ENCODE peak calls at places on chromosomes 1 and 21, in four cellular contexts. One of them, this sample, is unnamed.

GRCh38 chr1:230574502-230574901 is 67.8 kb upstream of the COG2 start:
- DNase-seq in psoas muscle: no peak
- DNase-seq in A549: no peak
- DNase-seq in CD8-positive, alpha-beta memory T cell: no peak
- DNase-seq in this sample: no peak

GRCh38 chr21:42524341-42525227 is 10.9 kb downstream of the SLC37A1 start:
- DNase-seq in CD8-positive, alpha-beta memory T cell: peak; percentile 62
- DNase-seq in A549: no peak
- DNase-seq in psoas muscle: peak; percentile 67
- DNase-seq in this sample: no peak

GRCh38 chr1:24048205-24048869 is 63.6 kb downstream of the MYOM3 start:
- DNase-seq in psoas muscle: no peak
- DNase-seq in CD8-positive, alpha-beta memory T cell: no peak
- DNase-seq in A549: no peak
- DNase-seq in this sample: no peak

GRCh38 chr1:226624526-226624925 is 76.0 kb downstream of the STUM start:
- DNase-seq in psoas muscle: no peak
- DNase-seq in CD8-positive, alpha-beta memory T cell: no peak
- DNase-seq in A549: no peak
- DNase-seq in this sample: no peak

GRCh38 chr1:227945891-227946623 is 1.7 kb downstream of the WNT9A start:
- DNase-seq in A549: peak; percentile 63
- DNase-seq in psoas muscle: peak; percentile 87
- DNase-seq in CD8-positive, alpha-beta memory T cell: no peak
- DNase-seq in this sample: no peak

GRCh38 chr1:84435159-84435558 is 36.9 kb downstream of the DNASE2B start:
- DNase-seq in psoas muscle: no peak
- DNase-seq in CD8-positive, alpha-beta memory T cell: peak; percentile 44
- DNase-seq in A549: no peak
- DNase-seq in this sample: peak; percentile 47

GRCh38 chr1:31382379-31382989 is 9.6 kb upstream of the FABP3 start:
- DNase-seq in psoas muscle: no peak
- DNase-seq in A549: no peak
- DNase-seq in CD8-positive, alpha-beta memory T cell: no peak
- DNase-seq in this sample: no peak

GRCh38 chr1:230301322-230301721 is 124.8 kb downstream of the PGBD5 start:
- DNase-seq in A549: no peak
- DNase-seq in psoas muscle: no peak
- DNase-seq in CD8-positive, alpha-beta memory T cell: no peak
- DNase-seq in this sample: no peak

GRCh38 chr1:204398197-204399125 is 13.2 kb downstream of the PPP1R15B start:
- DNase-seq in A549: peak; percentile 93
- DNase-seq in psoas muscle: no peak
- DNase-seq in CD8-positive, alpha-beta memory T cell: peak; percentile 65
- DNase-seq in this sample: peak; percentile 67

GRCh38 chr1:90714521-90714951 is 2.6 kb downstream of the BARHL2 start:
- DNase-seq in A549: no peak
- DNase-seq in CD8-positive, alpha-beta memory T cell: no peak
- DNase-seq in psoas muscle: no peak
- DNase-seq in this sample: no peak

GRCh38 chr1:211017066-211017691 is 116.8 kb downstream of the KCNH1 start:
- DNase-seq in CD8-positive, alpha-beta memory T cell: no peak
- DNase-seq in A549: peak; percentile 22
- DNase-seq in psoas muscle: no peak
- DNase-seq in this sample: no peak

GRCh38 chr21:29265690-29266479 is 32.8 kb upstream of the BACH1 start:
- DNase-seq in A549: no peak
- DNase-seq in psoas muscle: no peak
- DNase-seq in CD8-positive, alpha-beta memory T cell: no peak
- DNase-seq in this sample: no peak

GRCh38 chr1:226475112-226475511 is 67.2 kb upstream of the PARP1 start:
- DNase-seq in A549: no peak
- DNase-seq in CD8-positive, alpha-beta memory T cell: no peak
- DNase-seq in psoas muscle: no peak
- DNase-seq in this sample: no peak

GRCh38 chr1:24364605-24364974 is 45.4 kb downstream of the GRHL3 start:
- DNase-seq in A549: no peak
- DNase-seq in CD8-positive, alpha-beta memory T cell: no peak
- DNase-seq in psoas muscle: no peak
- DNase-seq in this sample: no peak

GRCh38 chr1:14782741-14783591 is 184.5 kb downstream of the KAZN start:
- DNase-seq in CD8-positive, alpha-beta memory T cell: no peak
- DNase-seq in A549: no peak
- DNase-seq in psoas muscle: no peak
- DNase-seq in this sample: no peak

GRCh38 chr1:186306533-186306932 is 68.5 kb downstream of the TPR start:
- DNase-seq in CD8-positive, alpha-beta memory T cell: no peak
- DNase-seq in psoas muscle: no peak
- DNase-seq in A549: no peak
- DNase-seq in this sample: no peak

GRCh38 chr1:64630611-64631010 is 114.3 kb upstream of the RAVER2 start:
- DNase-seq in A549: no peak
- DNase-seq in psoas muscle: no peak
- DNase-seq in CD8-positive, alpha-beta memory T cell: peak; percentile 6
- DNase-seq in this sample: no peak

GRCh38 chr1:115457295-115457694 is 119.2 kb upstream of the NGF start:
- DNase-seq in A549: no peak
- DNase-seq in CD8-positive, alpha-beta memory T cell: no peak
- DNase-seq in psoas muscle: no peak
- DNase-seq in this sample: no peak

DNA sequence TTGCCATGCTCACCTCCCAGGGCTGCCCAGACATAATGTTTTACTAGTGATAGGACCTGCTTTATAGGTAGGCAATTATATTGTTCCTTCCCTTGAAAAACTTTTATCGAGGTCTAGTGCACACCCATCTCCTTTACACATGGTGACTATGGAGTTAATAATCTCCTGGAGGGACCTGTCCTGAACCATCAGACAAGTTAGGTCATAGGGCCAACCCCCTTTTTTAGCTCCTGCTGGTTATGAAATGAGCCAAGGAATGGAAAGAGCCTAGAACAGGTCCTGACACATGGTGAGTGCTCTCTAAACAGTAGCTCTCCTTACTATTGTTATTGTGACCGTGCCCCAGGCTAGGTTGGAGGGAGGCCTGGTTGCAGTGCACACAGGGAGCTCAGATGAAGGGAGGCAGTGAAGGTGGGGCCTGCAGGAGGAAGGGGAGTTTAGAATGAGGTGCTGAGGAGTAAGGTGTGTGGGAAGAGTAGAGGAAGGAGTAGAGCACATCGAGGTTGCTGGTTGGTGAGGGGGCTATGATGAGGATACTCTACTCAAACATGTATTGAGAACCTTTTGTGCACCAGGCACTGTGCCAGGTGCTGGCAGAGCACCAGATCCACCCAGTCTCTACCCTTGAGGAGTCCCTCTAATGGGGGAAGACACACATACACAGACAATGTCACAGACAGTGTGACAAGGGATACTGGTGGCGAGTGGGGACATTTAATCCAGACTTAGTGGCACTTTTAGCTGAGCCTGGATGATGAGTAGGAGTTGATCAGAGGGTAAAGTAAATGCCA is 14.1 kb upstream of the LMNA start:
- DNase-seq in psoas muscle: no peak
- DNase-seq in A549: no peak
- DNase-seq in CD8-positive, alpha-beta memory T cell: no peak
- DNase-seq in this sample: no peak
- H3K4me1 ChIP-seq in psoas muscle: peaks cover 42% of the 10 kb centered on the region
- H3K4me1 ChIP-seq in A549: peaks cover 78% of the 10 kb centered on the region
- H3K4me1 ChIP-seq in CD8-positive, alpha-beta memory T cell: peaks cover 43% of the 10 kb centered on the region
- H3K4me1 ChIP-seq in this sample: peaks cover 64% of the 10 kb centered on the region

GRCh38 chr1:179588425-179589024 is 3.1 kb upstream of the TDRD5 start:
- DNase-seq in psoas muscle: no peak
- DNase-seq in A549: no peak
- DNase-seq in CD8-positive, alpha-beta memory T cell: no peak
- DNase-seq in this sample: no peak

GRCh38 chr1:179591253-179591591 is 410 bp upstream of the TDRD5 start:
- DNase-seq in A549: no peak
- DNase-seq in psoas muscle: no peak
- DNase-seq in CD8-positive, alpha-beta memory T cell: no peak
- DNase-seq in this sample: no peak

GRCh38 chr1:179589524-179589923 is 2.1 kb upstream of the TDRD5 start:
- DNase-seq in psoas muscle: no peak
- DNase-seq in A549: no peak
- DNase-seq in CD8-positive, alpha-beta memory T cell: no peak
- DNase-seq in this sample: no peak

GRCh38 chr1:179590671-179591070 is 961 bp upstream of the TDRD5 start:
- DNase-seq in CD8-positive, alpha-beta memory T cell: no peak
- DNase-seq in A549: no peak
- DNase-seq in psoas muscle: no peak
- DNase-seq in this sample: no peak

GRCh38 chr1:179591592-179592580 is at the start of gene TDRD5:
- DNase-seq in psoas muscle: no peak
- DNase-seq in A549: peak; percentile 44
- DNase-seq in CD8-positive, alpha-beta memory T cell: no peak
- DNase-seq in this sample: no peak
- H3K4me3 ChIP-seq in psoas muscle: no peak within 1 kb of the TSS
- H3K4me3 ChIP-seq in A549: peak within 1 kb of the TSS; percentile 55
- H3K4me3 ChIP-seq in CD8-positive, alpha-beta memory T cell: no peak within 1 kb of the TSS
- H3K4me3 ChIP-seq in this sample: no peak within 1 kb of the TSS

GRCh38 chr1:244450597-244451538 is 841 bp downstream of the ADSS2 start:
- DNase-seq in psoas muscle: peak; percentile 63
- DNase-seq in CD8-positive, alpha-beta memory T cell: peak; percentile 71
- DNase-seq in A549: peak; percentile 34
- DNase-seq in this sample: peak; percentile 63
- H3K4me1 ChIP-seq in psoas muscle: peaks cover 29% of the 10 kb centered on the region
- H3K4me1 ChIP-seq in CD8-positive, alpha-beta memory T cell: peaks cover 45% of the 10 kb centered on the region
- H3K4me1 ChIP-seq in A549: peaks cover 49% of the 10 kb centered on the region
- H3K4me1 ChIP-seq in this sample: peaks cover 52% of the 10 kb centered on the region

GRCh38 chr1:206694551-206695124 is 9.9 kb downstream of the MAPKAPK2 start:
- DNase-seq in A549: no peak
- DNase-seq in psoas muscle: no peak
- DNase-seq in CD8-positive, alpha-beta memory T cell: no peak
- DNase-seq in this sample: no peak

GRCh38 chr1:206691604-206692003 is 6.9 kb downstream of the MAPKAPK2 start:
- DNase-seq in CD8-positive, alpha-beta memory T cell: no peak
- DNase-seq in A549: no peak
- DNase-seq in psoas muscle: peak; percentile 69
- DNase-seq in this sample: no peak

GRCh38 chr1:206694151-206694550 is 9.4 kb downstream of the MAPKAPK2 start:
- DNase-seq in psoas muscle: no peak
- DNase-seq in A549: no peak
- DNase-seq in CD8-positive, alpha-beta memory T cell: no peak
- DNase-seq in this sample: no peak

GRCh38 chr1:206693592-206693991 is 8.9 kb downstream of the MAPKAPK2 start:
- DNase-seq in A549: no peak
- DNase-seq in CD8-positive, alpha-beta memory T cell: no peak
- DNase-seq in psoas muscle: peak; percentile 51
- DNase-seq in this sample: no peak

GRCh38 chr1:206693029-206693428 is 8.3 kb downstream of the MAPKAPK2 start:
- DNase-seq in psoas muscle: peak; percentile 87
- DNase-seq in A549: no peak
- DNase-seq in CD8-positive, alpha-beta memory T cell: no peak
- DNase-seq in this sample: no peak
- H3K4me3 ChIP-seq in psoas muscle: peak overlapping the region; percentile 52
- H3K4me3 ChIP-seq in A549: no peak overlapping the region
- H3K4me3 ChIP-seq in CD8-positive, alpha-beta memory T cell: no peak overlapping the region
- H3K4me3 ChIP-seq in this sample: no peak overlapping the region

This sample was measured in CD4-positive, alpha-beta memory T cell.